ENCODE peak calls at places on chromosomes 12 and 14, in ten cellular contexts. O is mucosa of descending colon; P is left ventricle myocardium inferior; K is choroid plexus epithelial cell; X is body of pancreas; Z is cardiac muscle cell; S is heart left ventricle; F is endothelial cell of umbilical vein; D is IMR-90; W is CD8-positive, alpha-beta T cell. C is an unnamed sample.

GRCh38 chr12:52213541-52214420 is 19.3 kb upstream of the KRT7 start:
- DNase-seq in O (peak), P (peak), K (peak), X (peak), Z (peak), S (peak), F (peak), D (peak), W (peak), C (peak)

GRCh38 chr12:3680919-3681594 is 71.9 kb downstream of the CRACR2A start:
- DNase-seq in O (peak), P (peak), K (peak), X (peak), Z (peak), S (peak), F (peak), D (no peak), W (no peak), C (peak)

GRCh38 chr14:84857129-84857528 is 672.8 kb upstream of the FLRT2 start:
- DNase-seq in O (no peak), P (no peak), K (peak), X (no peak), Z (no peak), S (no peak), F (no peak), D (no peak), W (no peak), C (no peak)

GRCh38 chr12:132279184-132279889 is 50.1 kb downstream of the GALNT9 start:
- DNase-seq in O (peak), P (peak), K (peak), X (no peak), Z (no peak), S (peak), F (no peak), D (peak), W (no peak), C (no peak)

GRCh38 chr14:50964683-50965390 is 20.6 kb upstream of the PYGL start:
- DNase-seq in O (peak), P (no peak), K (peak), X (peak), Z (no peak), S (peak), F (peak), D (peak), W (no peak), C (peak)

GRCh38 chr12:9673404-9674225 is 4.1 kb downstream of the CLEC2D start:
- DNase-seq in O (peak), P (peak), K (peak), X (peak), Z (peak), S (peak), F (peak), D (peak), W (no peak), C (peak)

GRCh38 chr12:27650011-27650410 is 46.2 kb upstream of the REP15 start:
- DNase-seq in O (no peak), P (no peak), K (no peak), X (no peak), Z (no peak), S (no peak), F (no peak), D (no peak), W (no peak), C (no peak)

GRCh38 chr12:30457621-30458289 is 237.9 kb downstream of the IPO8 start:
- DNase-seq in O (no peak), P (no peak), K (peak), X (no peak), Z (peak), S (no peak), F (peak), D (peak), W (no peak), C (peak)

GRCh38 chr14:87133073-87133815 is 859.7 kb downstream of the GALC start:
- DNase-seq in O (no peak), P (peak), K (no peak), X (no peak), Z (peak), S (peak), F (no peak), D (peak), W (no peak), C (peak)

GRCh38 chr12:12726543-12727093 is 9.4 kb downstream of the CDKN1B start:
- DNase-seq in O (no peak), P (no peak), K (peak), X (no peak), Z (no peak), S (no peak), F (peak), D (peak), W (no peak), C (peak)

GRCh38 chr12:102885043-102885932 is 31.8 kb downstream of the PAH start:
- DNase-seq in O (no peak), P (no peak), K (no peak), X (peak), Z (no peak), S (no peak), F (no peak), D (no peak), W (no peak), C (no peak)

GRCh38 chr12:64514456-64514855 is 62.5 kb downstream of the TBK1 start:
- DNase-seq in O (no peak), P (no peak), K (no peak), X (no peak), Z (no peak), S (no peak), F (no peak), D (no peak), W (no peak), C (no peak)

GRCh38 chr12:124740691-124741137 is 123.0 kb downstream of the SCARB1 start:
- DNase-seq in O (no peak), P (no peak), K (peak), X (peak), Z (no peak), S (no peak), F (peak), D (peak), W (no peak), C (peak)

GRCh38 chr12:53067993-53068770 is 11.0 kb downstream of the SPRYD3 start:
- DNase-seq in O (no peak), P (no peak), K (no peak), X (no peak), Z (no peak), S (peak), F (no peak), D (no peak), W (no peak), C (no peak)

GRCh38 chr12:78555802-78556201 is 308.8 kb upstream of the SYT1 start:
- DNase-seq in O (no peak), P (no peak), K (peak), X (no peak), Z (no peak), S (no peak), F (no peak), D (no peak), W (no peak), C (peak)

GRCh38 chr12:10211975-10212622 is 578 bp upstream of the GABARAPL1 start:
- DNase-seq in O (peak), P (peak), K (peak), X (peak), Z (peak), S (peak), F (peak), D (peak), W (peak), C (peak)

GRCh38 chr14:31080060-31080459 is 53.9 kb upstream of the STRN3 start:
- DNase-seq in O (no peak), P (no peak), K (peak), X (no peak), Z (no peak), S (no peak), F (no peak), D (peak), W (no peak), C (no peak)

GRCh38 chr12:2893007-2893406 is 2.3 kb downstream of the TULP3 start:
- DNase-seq in O (no peak), P (no peak), K (peak), X (no peak), Z (no peak), S (no peak), F (no peak), D (peak), W (no peak), C (peak)

GRCh38 chr12:18462437-18462836 is 201.1 kb downstream of the PIK3C2G start:
- DNase-seq in O (no peak), P (no peak), K (peak), X (no peak), Z (no peak), S (peak), F (peak), D (peak), W (no peak), C (peak)

GRCh38 chr12:103140217-103140616 is 182.7 kb downstream of the ASCL1 start:
- DNase-seq in O (no peak), P (no peak), K (no peak), X (no peak), Z (no peak), S (no peak), F (no peak), D (no peak), W (no peak), C (no peak)

GRCh38 chr12:111291357-111291756 is 77.5 kb downstream of the PHETA1 start:
- DNase-seq in O (no peak), P (no peak), K (no peak), X (no peak), Z (no peak), S (no peak), F (no peak), D (no peak), W (no peak), C (no peak)

GRCh38 chr12:70074510-70074909 is 168.7 kb upstream of the CNOT2 start:
- DNase-seq in O (no peak), P (no peak), K (no peak), X (no peak), Z (no peak), S (no peak), F (no peak), D (no peak), W (no peak), C (no peak)

GRCh38 chr12:117028254-117028653 is 71.0 kb downstream of the TESC start:
- DNase-seq in O (no peak), P (no peak), K (no peak), X (peak), Z (no peak), S (no peak), F (no peak), D (no peak), W (no peak), C (no peak)

GRCh38 chr12:22126758-22127157 is 80.7 kb downstream of the CMAS start:
- DNase-seq in O (no peak), P (no peak), K (no peak), X (no peak), Z (no peak), S (no peak), F (no peak), D (no peak), W (no peak), C (no peak)

GRCh38 chr12:46562625-46563228 is 190.2 kb upstream of the SLC38A2 start:
- DNase-seq in O (no peak), P (no peak), K (peak), X (no peak), Z (no peak), S (no peak), F (peak), D (peak), W (no peak), C (peak)

GRCh38 chr12:124456133-124456651 is 111.2 kb downstream of the NCOR2 start:
- DNase-seq in O (no peak), P (no peak), K (no peak), X (no peak), Z (no peak), S (no peak), F (no peak), D (no peak), W (no peak), C (no peak)

GRCh38 chr12:121405211-121405610 is 5.3 kb downstream of the RNF34 start:
- DNase-seq in O (no peak), P (no peak), K (no peak), X (no peak), Z (no peak), S (no peak), F (no peak), D (no peak), W (no peak), C (no peak)

GRCh38 chr14:98498019-98498885 is 773.7 kb downstream of the BCL11B start:
- DNase-seq in O (no peak), P (no peak), K (no peak), X (no peak), Z (no peak), S (no peak), F (no peak), D (no peak), W (no peak), C (no peak)

DNA sequence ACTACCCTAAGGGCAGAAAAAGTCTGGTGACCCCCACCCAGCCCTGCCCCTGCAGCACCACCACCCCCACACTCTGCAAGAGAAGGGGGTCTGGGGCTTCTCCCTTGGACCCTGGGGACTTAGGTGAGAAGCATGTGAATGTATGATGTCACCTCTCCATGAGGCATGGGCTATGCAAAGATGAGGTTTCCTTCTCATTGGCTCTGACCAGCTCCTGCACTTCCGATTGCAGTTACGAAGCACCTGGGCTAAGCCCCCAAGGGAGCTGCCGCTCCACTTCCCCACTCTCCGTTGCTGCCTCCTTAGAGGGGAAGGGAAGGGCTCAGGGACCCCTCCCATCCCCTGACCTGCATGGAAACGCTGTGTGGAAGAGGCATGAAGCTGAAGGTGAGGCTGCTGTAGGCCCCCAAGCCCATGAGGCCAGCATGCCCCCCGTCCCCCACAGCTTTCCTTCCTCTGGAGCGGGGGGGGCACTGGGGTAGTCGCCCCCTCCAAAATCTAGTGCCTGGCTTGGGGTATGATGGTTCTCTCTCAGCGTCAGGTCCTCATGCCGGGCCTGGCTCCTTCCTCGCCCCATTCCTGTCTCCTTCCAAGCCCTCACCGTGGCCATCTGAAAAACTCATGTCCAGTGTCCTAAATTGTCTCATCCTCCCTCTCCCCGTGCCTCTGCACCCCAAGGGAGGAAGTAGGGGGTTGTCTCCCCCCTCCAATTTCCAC is 5.5 kb upstream of the DDX23 start:
- DNase-seq in O (no peak), P (no peak), K (no peak), X (no peak), Z (no peak), S (no peak), F (no peak), D (no peak), W (no peak), C (no peak)
- H3K4me3 ChIP-seq in O (no peak), P (no peak), K (no peak), X (no peak), Z (no peak), S (no peak), F (no peak), D (no peak), W (no peak), C (no peak)

DNA sequence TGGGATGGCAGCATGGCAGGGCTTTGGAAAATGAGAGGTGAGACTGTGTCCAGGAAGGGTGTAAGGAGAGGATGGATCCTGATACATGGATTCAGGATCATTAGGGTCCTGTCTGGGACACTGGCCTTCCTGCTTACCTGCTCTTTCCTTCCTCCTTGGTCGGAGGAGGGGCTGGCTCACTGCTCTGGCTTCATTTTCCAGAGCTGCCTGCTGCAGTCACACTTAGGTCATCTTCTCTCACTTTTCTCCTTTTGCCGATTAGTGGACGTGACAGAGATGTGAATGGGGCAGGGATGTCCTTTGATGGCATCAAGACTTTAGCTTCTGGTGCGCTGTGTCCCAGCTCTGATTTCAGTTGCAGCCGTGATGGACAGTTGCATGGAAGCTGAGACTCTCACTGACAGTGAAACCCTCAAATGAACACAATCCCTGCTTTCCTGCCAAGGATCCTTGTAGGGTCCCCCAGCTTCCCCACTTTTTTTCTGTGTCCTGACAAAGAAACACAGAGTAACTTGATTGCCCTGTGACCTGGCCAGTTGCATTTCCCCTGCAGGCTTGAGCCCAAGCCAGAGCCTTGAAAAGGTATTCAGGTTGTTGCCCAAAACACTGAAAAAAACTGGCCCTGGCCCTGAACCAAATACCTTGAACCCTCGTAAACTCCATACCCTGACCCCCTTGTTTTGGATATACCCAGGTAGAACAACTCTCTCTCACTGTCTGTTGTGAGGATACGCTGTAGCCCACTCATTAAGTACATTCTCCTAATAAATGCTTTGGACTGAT is 756 bp upstream of the CIDEB start:
- DNase-seq in O (no peak), P (no peak), K (no peak), X (no peak), Z (no peak), S (no peak), F (no peak), D (no peak), W (no peak), C (no peak)
- TF ChIP-seq CTCF in O (no peak), P (peak), K (no peak), X (no peak), Z (no peak), S (no peak), F (no peak), D (no peak), W (peak), C (no peak)

DNA sequence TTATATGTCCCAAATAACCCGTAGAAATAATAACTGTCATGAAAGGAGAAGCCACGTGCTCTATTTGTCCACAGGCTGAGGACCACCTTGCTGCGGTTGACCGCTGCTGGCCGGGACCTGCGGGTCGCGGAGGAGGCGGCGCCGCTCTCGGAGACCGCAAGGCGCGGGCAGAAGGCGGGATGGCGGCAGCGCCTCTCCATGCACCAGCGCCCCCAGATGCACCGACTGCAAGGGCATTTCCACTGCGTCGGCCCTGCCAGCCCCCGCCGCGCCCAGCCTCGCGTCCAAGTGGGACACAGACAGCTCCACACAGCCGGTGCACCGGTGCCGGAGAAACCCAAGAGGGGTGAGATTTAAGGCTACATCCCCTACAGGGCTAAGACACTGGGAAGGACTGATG is 21.0 kb downstream of the RPGRIP1 start:
- DNase-seq in O (peak), P (peak), K (peak), X (peak), Z (peak), S (peak), F (no peak), D (no peak), W (no peak), C (peak)
- H3K4me3 ChIP-seq in O (no peak), P (peak), K (peak), X (no peak), Z (peak), S (peak), F (peak), D (no peak), W (no peak), C (no peak)

GRCh38 chr14:75513911-75514672 is 8.2 kb upstream of the BATF start:
- DNase-seq in O (no peak), P (no peak), K (no peak), X (no peak), Z (no peak), S (no peak), F (no peak), D (no peak), W (no peak), C (no peak)

GRCh38 chr14:75518625-75519024 is 3.6 kb upstream of the BATF start:
- DNase-seq in O (peak), P (no peak), K (peak), X (no peak), Z (peak), S (no peak), F (peak), D (no peak), W (no peak), C (peak)

GRCh38 chr14:75515631-75515999 is 6.7 kb upstream of the BATF start:
- DNase-seq in O (peak), P (no peak), K (peak), X (no peak), Z (no peak), S (no peak), F (no peak), D (no peak), W (no peak), C (no peak)

GRCh38 chr14:75511201-75511600 is 11.1 kb upstream of the BATF start:
- DNase-seq in O (no peak), P (no peak), K (no peak), X (no peak), Z (no peak), S (no peak), F (no peak), D (no peak), W (no peak), C (no peak)

GRCh38 chr14:75514673-75515630 is 7.3 kb upstream of the BATF start:
- DNase-seq in O (peak), P (peak), K (peak), X (no peak), Z (no peak), S (no peak), F (peak), D (peak), W (peak), C (peak)
- TF ChIP-seq CTCF in O (no peak), P (no peak), K (peak), X (peak), Z (peak), S (peak), F (peak), D (no peak), W (no peak), C (peak)

GRCh38 chr14:99568567-99569560 is 35.1 kb downstream of the CCDC85C start:
- DNase-seq in O (no peak), P (peak), K (peak), X (peak), Z (peak), S (peak), F (peak), D (peak), W (no peak), C (peak)
- H3K4me3 ChIP-seq in O (no peak), P (peak), K (no peak), X (no peak), Z (no peak), S (no peak), F (no peak), D (no peak), W (no peak), C (no peak)

C was measured in foreskin fibroblast.